ENCODE peak calls at places on chromosomes 6 and 20, in five cellular contexts. Q is posterior cingulate gyrus; L is body of pancreas; X is EL; I is CD4-positive, alpha-beta T cell. B is an unnamed sample.

GRCh38 chr6:2259002-2259494 is 13.6 kb upstream of the GMDS start:
- DNase-seq in Q (no peak), L (no peak), X (no peak), I (no peak), B (peak)

GRCh38 chr6:18330548-18331066 is 56.5 kb upstream of the RNF144B start:
- DNase-seq in Q (no peak), L (no peak), X (no peak), I (no peak), B (no peak)

GRCh38 chr6:160457843-160458242 is 109.7 kb downstream of the SLC22A3 start:
- DNase-seq in Q (no peak), L (no peak), X (no peak), I (no peak), B (no peak)

GRCh38 chr6:30885999-30886896 is 1.9 kb downstream of the DDR1 start:
- DNase-seq in Q (peak), L (peak), X (peak), I (no peak), B (peak)

GRCh38 chr6:150813993-150814359 is 51.5 kb upstream of the MTHFD1L start:
- DNase-seq in Q (no peak), L (no peak), X (peak), I (no peak), B (no peak)

GRCh38 chr6:89375427-89375868 is 22.9 kb upstream of the UBE2J1 start:
- DNase-seq in Q (no peak), L (peak), X (peak), I (peak), B (peak)

GRCh38 chr20:63963784-63964301 is 5.9 kb downstream of the ZNF512B start:
- DNase-seq in Q (no peak), L (no peak), X (no peak), I (no peak), B (peak)

GRCh38 chr6:145263807-145264206 is 471.5 kb downstream of the EPM2A start:
- DNase-seq in Q (no peak), L (no peak), X (no peak), I (no peak), B (no peak)

GRCh38 chr6:2848851-2849250 is 7.2 kb upstream of the SERPINB1 start:
- DNase-seq in Q (no peak), L (no peak), X (no peak), I (peak), B (peak)

GRCh38 chr6:87484491-87484890 is 11.7 kb downstream of the SLC35A1 start:
- DNase-seq in Q (no peak), L (no peak), X (no peak), I (no peak), B (no peak)

GRCh38 chr6:7086488-7086887 is 21.3 kb upstream of the RREB1 start:
- DNase-seq in Q (no peak), L (no peak), X (peak), I (no peak), B (peak)

GRCh38 chr20:2133318-2134183 is 31.9 kb downstream of the STK35 start:
- DNase-seq in Q (no peak), L (no peak), X (peak), I (no peak), B (no peak)

GRCh38 chr20:4820833-4821518 is 99.3 kb downstream of the PRND start:
- DNase-seq in Q (peak), L (no peak), X (peak), I (no peak), B (no peak)

GRCh38 chr6:14814016-14814415 is 431.9 kb upstream of the JARID2 start:
- DNase-seq in Q (no peak), L (no peak), X (no peak), I (no peak), B (no peak)

GRCh38 chr6:6736753-6737654 is 148.5 kb downstream of the LY86 start:
- DNase-seq in Q (no peak), L (peak), X (peak), I (no peak), B (no peak)

GRCh38 chr6:34560366-34561226 is 4.5 kb upstream of the SPDEF start:
- DNase-seq in Q (no peak), L (no peak), X (peak), I (no peak), B (no peak)

GRCh38 chr6:155419161-155419560 is 36.5 kb downstream of the NOX3 start:
- DNase-seq in Q (no peak), L (no peak), X (peak), I (no peak), B (no peak)

GRCh38 chr6:3710403-3710802 is 41.1 kb downstream of the PXDC1 start:
- DNase-seq in Q (no peak), L (no peak), X (no peak), I (no peak), B (no peak)

GRCh38 chr20:37007898-37008649 is 56.6 kb upstream of the SAMHD1 start:
- DNase-seq in Q (no peak), L (no peak), X (no peak), I (peak), B (no peak)

GRCh38 chr6:11525468-11526155 is 11.9 kb upstream of the TMEM170B start:
- DNase-seq in Q (no peak), L (peak), X (peak), I (no peak), B (no peak)

GRCh38 chr20:46520976-46521579 is 7.7 kb upstream of the ZNF334 start:
- DNase-seq in Q (peak), L (peak), X (peak), I (no peak), B (no peak)

GRCh38 chr6:35473849-35474128 is 5.6 kb downstream of the RPL10A start:
- DNase-seq in Q (no peak), L (no peak), X (peak), I (no peak), B (no peak)

GRCh38 chr20:38601216-38602184 is at the start of gene ARHGAP40:
- DNase-seq in Q (no peak), L (peak), X (peak), I (no peak), B (peak)

GRCh38 chr6:111845441-111845871 is 27.8 kb downstream of the FYN start:
- DNase-seq in Q (no peak), L (no peak), X (no peak), I (no peak), B (no peak)

GRCh38 chr6:110781522-110782200 is 33.6 kb downstream of the CDK19 start:
- DNase-seq in Q (no peak), L (no peak), X (no peak), I (no peak), B (no peak)

GRCh38 chr6:3612341-3613041 is 139.0 kb downstream of the PXDC1 start:
- DNase-seq in Q (no peak), L (no peak), X (peak), I (no peak), B (no peak)

GRCh38 chr20:17680836-17681740 is 954 bp downstream of the RRBP1 start:
- DNase-seq in Q (peak), L (peak), X (peak), I (peak), B (peak)

GRCh38 chr6:33073431-33073871 is at the start of gene HLA-DPA1:
- DNase-seq in Q (no peak), L (peak), X (peak), I (no peak), B (peak)

GRCh38 chr20:44247676-44248419 is 740 bp downstream of the GDAP1L1 start:
- DNase-seq in Q (peak), L (peak), X (peak), I (no peak), B (no peak)

GRCh38 chr6:110999634-111000270 is 17.9 kb downstream of the RPF2 start:
- DNase-seq in Q (no peak), L (no peak), X (peak), I (no peak), B (no peak)

GRCh38 chr6:116280161-116280959 is 630 bp upstream of the TSPYL1 start:
- DNase-seq in Q (no peak), L (no peak), X (no peak), I (no peak), B (no peak)

GRCh38 chr6:170449835-170450753 is 103.0 kb downstream of the PSMB1 start:
- DNase-seq in Q (no peak), L (no peak), X (no peak), I (no peak), B (no peak)

GRCh38 chr6:33717857-33718552 is 6.5 kb upstream of the UQCC2 start:
- DNase-seq in Q (no peak), L (peak), X (no peak), I (no peak), B (no peak)

B was measured in left colon.